ENCODE peak calls at places on chromosomes 12 and 14, in five cellular contexts. E is endodermal cell, A is PC-3, G is foreskin fibroblast, K is fibroblast of pulmonary artery. Z is an unnamed sample.

GRCh38 chr14:81509838-81510452 is 23.7 kb downstream of the SEL1L start:
- DNase-seq in E (no peak), A (no peak), K (no peak), G (peak; percentile 9), Z (no peak)

GRCh38 chr12:90974286-90974685 is 19.3 kb upstream of the CCER1 start:
- DNase-seq in K (no peak), G (peak; percentile 67), E (no peak), A (peak; percentile 70), Z (no peak)

GRCh38 chr14:73468808-73469386 is 10.6 kb upstream of the NUMB start:
- DNase-seq in K (no peak), G (no peak), A (no peak), E (no peak), Z (no peak)

GRCh38 chr14:101077511-101078074 is 174.1 kb upstream of the RTL1 start:
- DNase-seq in G (peak; percentile 48), A (no peak), E (peak; percentile 92), K (peak; percentile 23), Z (no peak)

GRCh38 chr12:127957001-127957660 is 309.8 kb upstream of the TMEM132C start:
- DNase-seq in A (peak; percentile 87), G (peak; percentile 11), K (no peak), E (no peak), Z (no peak)

GRCh38 chr12:64801381-64801780 is 23.1 kb upstream of the TBC1D30 start:
- DNase-seq in G (peak; percentile 49), A (peak; percentile 68), E (no peak), K (no peak), Z (no peak)

GRCh38 chr14:104252256-104253215 is 114.1 kb downstream of the KIF26A start:
- DNase-seq in K (no peak), G (no peak), E (no peak), A (no peak), Z (no peak)

GRCh38 chr12:3311027-3311402 is 180.0 kb upstream of the PRMT8 start:
- DNase-seq in K (no peak), G (no peak), E (peak; percentile 63), A (peak; percentile 95), Z (no peak)

GRCh38 chr14:105536691-105537579 is 10.6 kb downstream of the TMEM121 start:
- DNase-seq in A (peak; percentile 19), K (no peak), E (no peak), G (no peak), Z (no peak)

GRCh38 chr12:56601503-56601902 is 28.6 kb downstream of the BAZ2A start:
- DNase-seq in G (no peak), E (peak; percentile 80), A (peak; percentile 15), K (peak; percentile 25), Z (peak; percentile 39)

GRCh38 chr12:6867407-6868210 is at the start of gene TPI1:
- DNase-seq in K (peak; percentile 83), G (peak; percentile 93), E (peak; percentile 96), A (peak; percentile 67), Z (peak; percentile 79)

GRCh38 chr12:110794623-110795280 is 52.0 kb upstream of the CCDC63 start:
- DNase-seq in E (no peak), G (peak; percentile 92), A (no peak), K (peak; percentile 29), Z (no peak)

GRCh38 chr14:101774006-101774755 is 12.7 kb downstream of the PPP2R5C start:
- DNase-seq in E (no peak), K (no peak), A (no peak), G (no peak), Z (peak; percentile 95)

GRCh38 chr12:130334937-130335336 is 2.8 kb upstream of the PIWIL1 start:
- DNase-seq in E (peak; percentile 78), A (no peak), K (no peak), G (no peak), Z (no peak)

DNA sequence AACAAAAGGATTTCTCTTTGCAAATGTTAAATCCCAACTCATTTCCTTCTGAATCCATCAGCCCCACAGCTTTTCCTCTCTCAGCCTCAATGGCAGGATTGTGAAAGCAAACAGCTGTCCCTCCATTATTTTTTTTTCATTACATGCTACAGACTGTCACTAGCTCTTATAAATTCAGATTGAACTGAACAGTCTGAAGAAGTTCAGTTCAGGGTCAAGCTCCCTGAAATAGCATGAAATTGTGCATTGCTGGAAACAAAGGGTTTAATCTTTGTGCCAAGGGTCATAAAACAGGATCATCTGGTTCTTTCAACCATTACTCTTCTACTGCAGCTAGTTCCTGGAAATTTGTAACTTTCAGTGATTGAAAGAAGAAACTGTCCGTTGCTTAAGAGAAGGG is 246.5 kb downstream of the RPL10L start:
- DNase-seq in A (peak; percentile 4), K (no peak), G (no peak), E (no peak), Z (no peak)
- H3K4me3 ChIP-seq in A (no peak overlapping the region), K (no peak overlapping the region), G (no peak overlapping the region), E (no peak overlapping the region), Z (no peak overlapping the region)

DNA sequence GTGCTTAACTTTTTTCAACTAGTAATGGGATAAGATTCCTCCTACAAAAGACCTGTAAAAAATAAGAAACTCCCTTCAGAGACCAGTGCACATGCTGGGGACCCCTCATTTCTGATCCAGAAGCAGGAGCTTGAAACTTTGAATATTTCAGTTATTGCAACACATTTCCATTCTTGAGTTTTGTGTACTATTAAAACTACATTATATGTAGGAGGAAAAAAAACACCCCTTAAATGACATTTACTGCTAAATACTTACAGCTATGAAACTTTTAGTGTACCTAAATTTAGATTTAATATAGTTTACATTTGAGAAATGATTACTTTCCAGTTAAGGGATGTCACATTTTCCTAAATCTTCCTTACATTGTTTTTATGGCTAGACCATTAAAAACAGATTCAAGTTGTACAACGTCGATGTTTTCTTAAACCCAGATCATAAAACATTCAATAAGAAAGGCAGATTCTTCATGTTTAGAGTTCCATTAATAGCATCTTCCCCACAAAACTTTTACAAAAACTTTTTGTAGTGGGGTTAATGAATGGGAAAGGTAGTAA is 4.1 kb downstream of the LRIG3 start:
- DNase-seq in G (no peak), E (no peak), A (no peak), K (no peak), Z (no peak)
- H3K4me3 ChIP-seq in G (peak overlapping the region; percentile 94), E (peak overlapping the region; percentile 95), A (peak overlapping the region; percentile 97), K (no peak overlapping the region), Z (no peak overlapping the region)

GRCh38 chr12:51820721-51821422 is 27.6 kb downstream of the FIGNL2 start:
- DNase-seq in A (peak; percentile 74), E (peak; percentile 96), K (peak; percentile 42), G (peak; percentile 24), Z (no peak)
- H3K4me3 ChIP-seq in A (peak overlapping the region; percentile 88), E (peak overlapping the region; percentile 69), K (peak overlapping the region; percentile 52), G (peak overlapping the region; percentile 27), Z (no peak overlapping the region)

GRCh38 chr14:65156568-65157366 is 54.5 kb upstream of the MAX start:
- DNase-seq in G (peak; percentile 85), K (peak; percentile 87), E (no peak), A (peak; percentile 49), Z (peak; percentile 68)
- H3K4me3 ChIP-seq in G (no peak overlapping the region), K (no peak overlapping the region), E (no peak overlapping the region), A (no peak overlapping the region), Z (peak overlapping the region; percentile 30)

GRCh38 chr12:118187746-118188390 is 51.9 kb downstream of the PEBP1 start:
- DNase-seq in K (peak; percentile 29), A (no peak), E (no peak), G (no peak), Z (no peak)

GRCh38 chr12:118189761-118190181 is 53.8 kb downstream of the PEBP1 start:
- DNase-seq in E (peak; percentile 83), K (peak; percentile 66), G (peak; percentile 76), A (no peak), Z (no peak)

GRCh38 chr12:118185602-118186397 is 49.9 kb downstream of the PEBP1 start:
- DNase-seq in G (no peak), K (no peak), E (no peak), A (no peak), Z (no peak)

GRCh38 chr12:118190266-118190665 is 54.3 kb downstream of the PEBP1 start:
- DNase-seq in K (peak; percentile 48), A (no peak), G (peak; percentile 44), E (no peak), Z (no peak)

GRCh38 chr12:118188690-118189371 is 52.9 kb downstream of the PEBP1 start:
- DNase-seq in E (no peak), K (peak; percentile 73), A (no peak), G (peak; percentile 78), Z (no peak)
- H3K4me3 ChIP-seq in E (no peak overlapping the region), K (peak overlapping the region; percentile 54), A (no peak overlapping the region), G (peak overlapping the region; percentile 49), Z (no peak overlapping the region)

GRCh38 chr12:50515587-50515986 is 10.8 kb downstream of the DIP2B start:
- DNase-seq in E (no peak), G (no peak), K (no peak), A (no peak), Z (no peak)

GRCh38 chr12:50514526-50515276 is 9.9 kb downstream of the DIP2B start:
- DNase-seq in G (no peak), K (no peak), E (no peak), A (no peak), Z (peak; percentile 44)

GRCh38 chr12:50520345-50520744 is 15.6 kb downstream of the DIP2B start:
- DNase-seq in A (no peak), K (no peak), E (no peak), G (no peak), Z (no peak)

GRCh38 chr12:50518129-50518528 is 13.3 kb downstream of the DIP2B start:
- DNase-seq in A (no peak), K (no peak), E (no peak), G (no peak), Z (no peak)

DNA sequence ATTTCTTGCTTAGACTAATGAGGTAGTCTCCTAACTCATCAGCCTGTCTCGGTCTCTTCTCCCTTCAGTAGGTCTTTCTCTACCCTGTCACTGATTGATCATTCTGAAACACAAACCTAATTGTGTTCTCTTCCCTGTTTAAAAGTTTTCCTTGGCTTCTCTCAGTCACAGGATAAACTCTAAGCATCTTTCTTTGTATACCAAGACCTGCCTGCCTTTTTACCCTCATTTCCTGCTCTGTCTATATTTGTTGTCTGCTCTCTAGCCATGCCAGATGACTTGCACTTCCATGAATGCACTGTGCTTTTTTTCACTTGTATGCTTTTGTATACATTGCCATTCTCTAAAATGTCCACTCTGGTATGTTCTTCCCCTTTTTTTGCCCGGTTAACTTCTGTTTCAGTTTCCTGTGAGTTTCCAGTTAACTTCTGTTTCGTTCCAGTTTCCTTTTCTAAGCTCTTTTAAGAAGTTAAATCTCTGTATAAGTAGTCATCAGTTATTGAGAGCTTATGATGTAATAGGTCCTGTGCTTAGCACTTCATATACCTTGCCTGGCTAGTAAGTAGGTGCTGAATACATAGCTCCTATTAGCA is 12.8 kb downstream of the DIP2B start:
- DNase-seq in G (peak; percentile 25), E (no peak), K (peak; percentile 47), A (no peak), Z (peak; percentile 65)
- H3K4me3 ChIP-seq in G (no peak overlapping the region), E (no peak overlapping the region), K (peak overlapping the region; percentile 24), A (no peak overlapping the region), Z (no peak overlapping the region)

GRCh38 chr14:75125617-75126016 is 1.2 kb downstream of the NEK9 start:
- DNase-seq in G (peak; percentile 86), K (peak; percentile 76), A (peak; percentile 58), E (no peak), Z (no peak)

GRCh38 chr14:75128596-75128990 is 1.7 kb upstream of the NEK9 start:
- DNase-seq in K (no peak), A (no peak), G (peak; percentile 20), E (no peak), Z (no peak)

GRCh38 chr14:75126679-75127473 is at the start of gene NEK9:
- DNase-seq in A (peak; percentile 80), G (peak; percentile 93), K (peak; percentile 80), E (peak; percentile 88), Z (peak; percentile 92)

GRCh38 chr14:75126121-75126544 is 715 bp downstream of the NEK9 start:
- DNase-seq in A (no peak), E (no peak), G (peak; percentile 12), K (no peak), Z (peak; percentile 20)

GRCh38 chr14:75127903-75128595 is 1.2 kb upstream of the NEK9 start:
- DNase-seq in A (no peak), K (no peak), G (peak; percentile 17), E (no peak), Z (no peak)
- H3K4me3 ChIP-seq in A (no peak overlapping the region), K (peak overlapping the region; percentile 65), G (peak overlapping the region; percentile 66), E (peak overlapping the region; percentile 91), Z (peak overlapping the region; percentile 78)